ENCODE peak calls at places on chromosomes 1 and 21, in six cellular contexts. L is HFFc6; J is astrocyte of the spinal cord; Y is activated CD4-positive, CD25-positive, alpha-beta regulatory T cell; H is Kasumi-1; Q is stimulated activated CD8-positive, alpha-beta memory T cell treated with anti-CD3 and anti-CD28 coated beads, Interleukin-2, amount 100 ng/mL, for 48 hours. T is an unnamed sample.

GRCh38 chr21:36909423-36909822 is 57.0 kb downstream of the HLCS start:
- DNase-seq in L (no peak), J (no peak), Y (no peak), H (no peak), Q (no peak), T (no peak)

GRCh38 chr1:4980211-4980610 is 325.8 kb downstream of the AJAP1 start:
- DNase-seq in L (no peak), J (no peak), Y (no peak), H (no peak), Q (no peak), T (no peak)

GRCh38 chr1:35184495-35185199 is 8.3 kb downstream of the SFPQ start:
- DNase-seq in L (no peak), J (no peak), Y (no peak), H (no peak), Q (no peak), T (no peak)

GRCh38 chr1:205014772-205015171 is 28.2 kb upstream of the CNTN2 start:
- DNase-seq in L (no peak), J (no peak), Y (no peak), H (peak), Q (no peak), T (no peak)

GRCh38 chr1:201085902-201086735 is 26.1 kb downstream of the CACNA1S start:
- DNase-seq in L (peak), J (peak), Y (no peak), H (peak), Q (peak), T (peak)

GRCh38 chr21:17732306-17732705 is 86.8 kb downstream of the C21orf91 start:
- DNase-seq in L (no peak), J (peak), Y (no peak), H (no peak), Q (no peak), T (no peak)

GRCh38 chr1:97145321-97145956 is 423.9 kb downstream of the PTBP2 start:
- DNase-seq in L (peak), J (peak), Y (no peak), H (no peak), Q (no peak), T (no peak)

GRCh38 chr1:47705517-47706130 is 267.8 kb downstream of the FOXD2 start:
- DNase-seq in L (no peak), J (no peak), Y (no peak), H (no peak), Q (no peak), T (no peak)

GRCh38 chr1:119774746-119775495 is 6.2 kb upstream of the HMGCS2 start:
- DNase-seq in L (no peak), J (no peak), Y (no peak), H (no peak), Q (no peak), T (no peak)

GRCh38 chr1:109793486-109794318 is 30.0 kb upstream of the EPS8L3 start:
- DNase-seq in L (peak), J (peak), Y (no peak), H (peak), Q (no peak), T (peak)

GRCh38 chr1:210294991-210295773 is 33.5 kb upstream of the HHAT start:
- DNase-seq in L (peak), J (peak), Y (no peak), H (no peak), Q (no peak), T (no peak)

GRCh38 chr21:27807596-27807995 is 840.7 kb upstream of the ADAMTS5 start:
- DNase-seq in L (peak), J (no peak), Y (no peak), H (no peak), Q (no peak), T (no peak)

GRCh38 chr1:117967472-117967871 is 37.9 kb downstream of the WDR3 start:
- DNase-seq in L (peak), J (peak), Y (no peak), H (peak), Q (no peak), T (peak)

GRCh38 chr1:67735806-67736627 is 51.0 kb downstream of the GADD45A start:
- DNase-seq in L (peak), J (peak), Y (peak), H (peak), Q (peak), T (peak)

GRCh38 chr1:184941094-184941733 is 33.1 kb downstream of the NIBAN1 start:
- DNase-seq in L (no peak), J (no peak), Y (no peak), H (no peak), Q (no peak), T (peak)

GRCh38 chr1:158324375-158324774 is 7.0 kb downstream of the CD1B start:
- DNase-seq in L (no peak), J (no peak), Y (no peak), H (no peak), Q (no peak), T (peak)

GRCh38 chr1:208047476-208047934 is 136.6 kb upstream of the CD34 start:
- DNase-seq in L (no peak), J (peak), Y (no peak), H (no peak), Q (no peak), T (no peak)

GRCh38 chr1:13965770-13966398 is 265.9 kb downstream of the PRDM2 start:
- DNase-seq in L (peak), J (peak), Y (no peak), H (peak), Q (no peak), T (peak)

GRCh38 chr1:156471496-156472490 is 28.8 kb downstream of the MEF2D start:
- DNase-seq in L (no peak), J (no peak), Y (no peak), H (no peak), Q (no peak), T (no peak)

GRCh38 chr1:231691618-231692259 is 65.1 kb downstream of the DISC1 start:
- DNase-seq in L (peak), J (peak), Y (no peak), H (no peak), Q (no peak), T (no peak)

GRCh38 chr1:25922633-25923567 is 16.7 kb upstream of the STMN1 start:
- DNase-seq in L (no peak), J (peak), Y (no peak), H (peak), Q (no peak), T (peak)

GRCh38 chr1:26570287-26570686 is 40.7 kb downstream of the RPS6KA1 start:
- DNase-seq in L (peak), J (peak), Y (no peak), H (no peak), Q (no peak), T (no peak)

T was measured in MV-4-11.